ENCODE peak calls at places on chromosomes 2 and 18, in six cellular contexts. A is left cardiac atrium; X is ELF-1; R is activated naive CD4-positive, alpha-beta T cell treated with anti-CD3 and anti-CD28 coated beads, Interleukin-2, amount 50 U/mL, for 72 hours; P is adrenal gland; G is lung microvascular endothelial cell. Y is an unnamed sample.

GRCh38 chr18:49697757-49698595 is 115.4 kb downstream of the ACAA2 start:
- DNase-seq in A (peak), X (peak), R (no peak), P (no peak), G (peak), Y (no peak)

GRCh38 chr2:201432038-201432437 is 19.2 kb downstream of the TRAK2 start:
- DNase-seq in A (no peak), X (no peak), R (no peak), P (no peak), G (peak), Y (no peak)

GRCh38 chr2:20925265-20925889 is 102.5 kb upstream of the LDAH start:
- DNase-seq in A (no peak), X (peak), R (no peak), P (peak), G (peak), Y (no peak)

GRCh38 chr2:66700181-66700686 is 265.3 kb downstream of the MEIS1 start:
- DNase-seq in A (no peak), X (peak), R (no peak), P (no peak), G (no peak), Y (no peak)

GRCh38 chr2:25505630-25506029 is 163.9 kb upstream of the DNMT3A start:
- DNase-seq in A (no peak), X (no peak), R (no peak), P (no peak), G (no peak), Y (no peak)

GRCh38 chr2:179751184-179751809 is 110.1 kb downstream of the ZNF385B start:
- DNase-seq in A (no peak), X (no peak), R (no peak), P (no peak), G (peak), Y (no peak)

GRCh38 chr18:12113999-12114646 is 20.5 kb downstream of the ANKRD62 start:
- DNase-seq in A (no peak), X (no peak), R (no peak), P (no peak), G (no peak), Y (no peak)

GRCh38 chr2:207083361-207084080 is 82.2 kb downstream of the KLF7 start:
- DNase-seq in A (no peak), X (no peak), R (no peak), P (no peak), G (peak), Y (no peak)

GRCh38 chr18:31648966-31649429 is 35.4 kb downstream of the B4GALT6 start:
- DNase-seq in A (no peak), X (peak), R (no peak), P (peak), G (peak), Y (no peak)

GRCh38 chr2:127389778-127390435 is 2.1 kb upstream of the MAP3K2 start:
- DNase-seq in A (no peak), X (no peak), R (no peak), P (no peak), G (no peak), Y (no peak)

GRCh38 chr2:9081750-9082149 is 78.3 kb upstream of the MBOAT2 start:
- DNase-seq in A (no peak), X (no peak), R (no peak), P (no peak), G (no peak), Y (no peak)

Y was measured in sigmoid colon.